ENCODE peak calls at places on chromosomes 2 and 18, in seven cellular contexts. One of them, this sample, is unnamed.

GRCh38 chr2:200288670-200289429 is 17.6 kb upstream of the SPATS2L start:
- DNase-seq in sigmoid colon: no peak
- DNase-seq in spleen: no peak
- DNase-seq in GM12878: no peak
- DNase-seq in prostate gland: peak; percentile 47
- DNase-seq in HL-60: no peak
- DNase-seq in breast epithelium: peak; percentile 63
- DNase-seq in this sample: no peak

GRCh38 chr2:231545105-231545902 is 15.1 kb upstream of the NMUR1 start:
- DNase-seq in sigmoid colon: no peak
- DNase-seq in spleen: peak; percentile 88
- DNase-seq in GM12878: peak; percentile 98
- DNase-seq in prostate gland: no peak
- DNase-seq in HL-60: peak; percentile 91
- DNase-seq in breast epithelium: no peak
- DNase-seq in this sample: no peak

GRCh38 chr2:207311316-207312005 is 145.7 kb upstream of the KLF7 start:
- DNase-seq in sigmoid colon: peak; percentile 81
- DNase-seq in spleen: no peak
- DNase-seq in GM12878: no peak
- DNase-seq in prostate gland: no peak
- DNase-seq in HL-60: peak; percentile 89
- DNase-seq in breast epithelium: no peak
- DNase-seq in this sample: no peak

GRCh38 chr2:96739051-96739632 is 722 bp downstream of the LMAN2L start:
- DNase-seq in sigmoid colon: no peak
- DNase-seq in spleen: no peak
- DNase-seq in GM12878: no peak
- DNase-seq in prostate gland: no peak
- DNase-seq in HL-60: no peak
- DNase-seq in breast epithelium: no peak
- DNase-seq in this sample: no peak

GRCh38 chr2:213818436-213818835 is 534.2 kb downstream of the SPAG16 start:
- DNase-seq in sigmoid colon: no peak
- DNase-seq in spleen: no peak
- DNase-seq in GM12878: no peak
- DNase-seq in prostate gland: no peak
- DNase-seq in HL-60: no peak
- DNase-seq in breast epithelium: no peak
- DNase-seq in this sample: no peak

GRCh38 chr2:79000008-79000576 is 25.4 kb upstream of the REG3G start:
- DNase-seq in sigmoid colon: no peak
- DNase-seq in spleen: no peak
- DNase-seq in GM12878: no peak
- DNase-seq in prostate gland: no peak
- DNase-seq in HL-60: no peak
- DNase-seq in breast epithelium: no peak
- DNase-seq in this sample: no peak

GRCh38 chr2:70767094-70767698 is 804 bp downstream of the ADD2 start:
- DNase-seq in sigmoid colon: no peak
- DNase-seq in spleen: peak; percentile 80
- DNase-seq in GM12878: no peak
- DNase-seq in prostate gland: no peak
- DNase-seq in HL-60: no peak
- DNase-seq in breast epithelium: no peak
- DNase-seq in this sample: no peak

GRCh38 chr2:28219134-28219533 is 173.5 kb upstream of the FOSL2 start:
- DNase-seq in sigmoid colon: no peak
- DNase-seq in spleen: no peak
- DNase-seq in GM12878: no peak
- DNase-seq in prostate gland: no peak
- DNase-seq in HL-60: no peak
- DNase-seq in breast epithelium: no peak
- DNase-seq in this sample: no peak

GRCh38 chr2:179422037-179422643 is 157.5 kb upstream of the SESTD1 start:
- DNase-seq in sigmoid colon: peak; percentile 82
- DNase-seq in spleen: no peak
- DNase-seq in GM12878: no peak
- DNase-seq in prostate gland: peak; percentile 76
- DNase-seq in HL-60: no peak
- DNase-seq in breast epithelium: peak; percentile 68
- DNase-seq in this sample: no peak

GRCh38 chr2:128638311-128638710 is 319.6 kb upstream of the HS6ST1 start:
- DNase-seq in sigmoid colon: no peak
- DNase-seq in spleen: peak; percentile 72
- DNase-seq in GM12878: no peak
- DNase-seq in prostate gland: no peak
- DNase-seq in HL-60: no peak
- DNase-seq in breast epithelium: peak; percentile 33
- DNase-seq in this sample: peak; percentile 34

GRCh38 chr18:9927392-9928063 is 13.7 kb downstream of the VAPA start:
- DNase-seq in sigmoid colon: no peak
- DNase-seq in spleen: no peak
- DNase-seq in GM12878: no peak
- DNase-seq in prostate gland: no peak
- DNase-seq in HL-60: no peak
- DNase-seq in breast epithelium: no peak
- DNase-seq in this sample: no peak

GRCh38 chr2:72538486-72538885 is 287.3 kb downstream of the EXOC6B start:
- DNase-seq in sigmoid colon: no peak
- DNase-seq in spleen: no peak
- DNase-seq in GM12878: no peak
- DNase-seq in prostate gland: no peak
- DNase-seq in HL-60: no peak
- DNase-seq in breast epithelium: no peak
- DNase-seq in this sample: no peak

GRCh38 chr18:41940506-41941215 is 14.4 kb upstream of the PIK3C3 start:
- DNase-seq in sigmoid colon: no peak
- DNase-seq in spleen: no peak
- DNase-seq in GM12878: no peak
- DNase-seq in prostate gland: no peak
- DNase-seq in HL-60: no peak
- DNase-seq in breast epithelium: no peak
- DNase-seq in this sample: no peak

GRCh38 chr2:28674062-28674712 is 77.4 kb upstream of the PPP1CB start:
- DNase-seq in sigmoid colon: no peak
- DNase-seq in spleen: no peak
- DNase-seq in GM12878: no peak
- DNase-seq in prostate gland: no peak
- DNase-seq in HL-60: no peak
- DNase-seq in breast epithelium: no peak
- DNase-seq in this sample: no peak

GRCh38 chr2:67755511-67755910 is 307.3 kb downstream of the C1D start:
- DNase-seq in sigmoid colon: no peak
- DNase-seq in spleen: no peak
- DNase-seq in GM12878: no peak
- DNase-seq in prostate gland: no peak
- DNase-seq in HL-60: no peak
- DNase-seq in breast epithelium: no peak
- DNase-seq in this sample: no peak

GRCh38 chr2:152715854-152716428 is 1.3 kb downstream of the PRPF40A start:
- DNase-seq in sigmoid colon: no peak
- DNase-seq in spleen: no peak
- DNase-seq in GM12878: no peak
- DNase-seq in prostate gland: no peak
- DNase-seq in HL-60: no peak
- DNase-seq in breast epithelium: no peak
- DNase-seq in this sample: no peak

GRCh38 chr2:199424160-199424559 is 33.6 kb downstream of the SATB2 start:
- DNase-seq in sigmoid colon: no peak
- DNase-seq in spleen: no peak
- DNase-seq in GM12878: no peak
- DNase-seq in prostate gland: no peak
- DNase-seq in HL-60: no peak
- DNase-seq in breast epithelium: no peak
- DNase-seq in this sample: no peak

GRCh38 chr18:23585897-23586248 is 433 bp downstream of the NPC1 start:
- DNase-seq in sigmoid colon: no peak
- DNase-seq in spleen: no peak
- DNase-seq in GM12878: no peak
- DNase-seq in prostate gland: no peak
- DNase-seq in HL-60: peak; percentile 20
- DNase-seq in breast epithelium: no peak
- DNase-seq in this sample: no peak

GRCh38 chr18:46070683-46071614 is 1.1 kb downstream of the PSTPIP2 start:
- DNase-seq in sigmoid colon: peak; percentile 66
- DNase-seq in spleen: peak; percentile 82
- DNase-seq in GM12878: no peak
- DNase-seq in prostate gland: no peak
- DNase-seq in HL-60: no peak
- DNase-seq in breast epithelium: no peak
- DNase-seq in this sample: no peak

GRCh38 chr18:46070232-46070631 is 1.8 kb downstream of the PSTPIP2 start:
- DNase-seq in sigmoid colon: no peak
- DNase-seq in spleen: no peak
- DNase-seq in GM12878: no peak
- DNase-seq in prostate gland: no peak
- DNase-seq in HL-60: no peak
- DNase-seq in breast epithelium: no peak
- DNase-seq in this sample: no peak

GRCh38 chr18:46069524-46069923 is 2.5 kb downstream of the PSTPIP2 start:
- DNase-seq in sigmoid colon: no peak
- DNase-seq in spleen: no peak
- DNase-seq in GM12878: no peak
- DNase-seq in prostate gland: no peak
- DNase-seq in HL-60: no peak
- DNase-seq in breast epithelium: no peak
- DNase-seq in this sample: no peak

GRCh38 chr18:46068763-46069162 is 3.3 kb downstream of the PSTPIP2 start:
- DNase-seq in sigmoid colon: no peak
- DNase-seq in spleen: no peak
- DNase-seq in GM12878: no peak
- DNase-seq in prostate gland: peak; percentile 58
- DNase-seq in HL-60: no peak
- DNase-seq in breast epithelium: peak; percentile 61
- DNase-seq in this sample: no peak

GRCh38 chr18:46067431-46068007 is 4.5 kb downstream of the PSTPIP2 start:
- DNase-seq in sigmoid colon: no peak
- DNase-seq in spleen: no peak
- DNase-seq in GM12878: no peak
- DNase-seq in prostate gland: peak; percentile 48
- DNase-seq in HL-60: no peak
- DNase-seq in breast epithelium: no peak
- DNase-seq in this sample: no peak
- TF ChIP-seq POLR2AphosphoS5 in sigmoid colon: no peak
- TF ChIP-seq POLR2AphosphoS5 in spleen: no peak
- TF ChIP-seq POLR2AphosphoS5 in GM12878: no peak
- TF ChIP-seq POLR2AphosphoS5 in prostate gland: peak; percentile 24
- TF ChIP-seq POLR2AphosphoS5 in HL-60: no peak
- TF ChIP-seq POLR2AphosphoS5 in breast epithelium: no peak
- TF ChIP-seq POLR2AphosphoS5 in this sample: no peak

GRCh38 chr2:77101796-77102452 is 420.3 kb downstream of the LRRTM4 start:
- DNase-seq in sigmoid colon: no peak
- DNase-seq in spleen: no peak
- DNase-seq in GM12878: no peak
- DNase-seq in prostate gland: no peak
- DNase-seq in HL-60: no peak
- DNase-seq in breast epithelium: no peak
- DNase-seq in this sample: no peak
- H3K27me3 ChIP-seq in sigmoid colon: no peaks in the 10 kb centered on the region
- H3K27me3 ChIP-seq in spleen: no peaks in the 10 kb centered on the region
- H3K27me3 ChIP-seq in GM12878: no peaks in the 10 kb centered on the region
- H3K27me3 ChIP-seq in prostate gland: no peaks in the 10 kb centered on the region
- H3K27me3 ChIP-seq in HL-60: no peaks in the 10 kb centered on the region
- H3K27me3 ChIP-seq in breast epithelium: no peaks in the 10 kb centered on the region
- H3K27me3 ChIP-seq in this sample: no peaks in the 10 kb centered on the region

GRCh38 chr2:173064231-173064805 is 11.3 kb upstream of the MAP3K20 start:
- DNase-seq in sigmoid colon: no peak
- DNase-seq in spleen: no peak
- DNase-seq in GM12878: no peak
- DNase-seq in prostate gland: no peak
- DNase-seq in HL-60: no peak
- DNase-seq in breast epithelium: no peak
- DNase-seq in this sample: no peak
- TF ChIP-seq POLR2AphosphoS5 in sigmoid colon: no peak
- TF ChIP-seq POLR2AphosphoS5 in spleen: no peak
- TF ChIP-seq POLR2AphosphoS5 in GM12878: no peak
- TF ChIP-seq POLR2AphosphoS5 in prostate gland: no peak
- TF ChIP-seq POLR2AphosphoS5 in HL-60: no peak
- TF ChIP-seq POLR2AphosphoS5 in breast epithelium: no peak
- TF ChIP-seq POLR2AphosphoS5 in this sample: no peak

DNA sequence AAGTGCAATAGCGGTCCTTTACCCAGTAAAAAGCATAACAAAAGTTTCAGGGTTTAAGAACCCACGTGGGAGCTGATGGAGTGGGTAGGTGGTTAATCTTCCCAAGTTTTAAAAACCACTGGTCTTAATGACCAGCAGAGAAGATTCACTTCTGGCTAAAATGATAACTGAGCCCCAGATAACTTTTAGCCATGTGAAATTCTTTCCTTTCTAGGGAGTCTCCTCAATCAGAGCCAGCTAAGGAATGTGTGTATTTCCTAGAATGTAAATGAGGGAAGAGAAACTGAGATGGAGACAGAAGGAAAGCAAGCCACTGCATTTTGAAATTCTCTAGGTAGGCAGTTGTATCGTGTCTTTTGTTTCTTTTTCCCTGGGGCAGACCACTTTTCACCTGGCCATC is 1.6 kb downstream of the COLEC12 start:
- DNase-seq in sigmoid colon: no peak
- DNase-seq in spleen: no peak
- DNase-seq in GM12878: no peak
- DNase-seq in prostate gland: no peak
- DNase-seq in HL-60: no peak
- DNase-seq in breast epithelium: no peak
- DNase-seq in this sample: no peak
- H3K27me3 ChIP-seq in sigmoid colon: peaks cover 7% of the 10 kb centered on the region
- H3K27me3 ChIP-seq in spleen: peaks cover 35% of the 10 kb centered on the region
- H3K27me3 ChIP-seq in GM12878: peaks cover 10% of the 10 kb centered on the region
- H3K27me3 ChIP-seq in prostate gland: no peaks in the 10 kb centered on the region
- H3K27me3 ChIP-seq in HL-60: peaks cover 39% of the 10 kb centered on the region
- H3K27me3 ChIP-seq in breast epithelium: peaks cover 14% of the 10 kb centered on the region
- H3K27me3 ChIP-seq in this sample: no peaks in the 10 kb centered on the region